ENCODE peak calls at places on chromosomes 7 and 10, in five cellular contexts. One of them, this sample, is unnamed.
A peak's percentile ranks its signal among the peaks of the same experiment; 100 is the strongest.

GRCh38 chr7:155775691-155776090 is 36.6 kb downstream of the SHH start:
- DNase-seq in stimulated activated CD4-positive, alpha-beta T cell treated with anti-CD3 and anti-CD28 coated beads, TNF-alpha, amount 100 ng/mL, for 1 hour: no peak
- DNase-seq in ELR: no peak
- DNase-seq in H4: no peak
- DNase-seq in NK-92 treated with Interleukin-12 subunit alpha and Interleukin-12 subunit beta, amount 100 ng/mL, for 24 hours: no peak
- DNase-seq in this sample: no peak

GRCh38 chr10:86960863-86961434 is 2.5 kb downstream of the SNCG start:
- DNase-seq in stimulated activated CD4-positive, alpha-beta T cell treated with anti-CD3 and anti-CD28 coated beads, TNF-alpha, amount 100 ng/mL, for 1 hour: no peak
- DNase-seq in H4: no peak
- DNase-seq in NK-92 treated with Interleukin-12 subunit alpha and Interleukin-12 subunit beta, amount 100 ng/mL, for 24 hours: no peak
- DNase-seq in ELR: no peak
- DNase-seq in this sample: no peak

GRCh38 chr10:103367379-103367781 is 396 bp upstream of the TAF5 start:
- DNase-seq in NK-92 treated with Interleukin-12 subunit alpha and Interleukin-12 subunit beta, amount 100 ng/mL, for 24 hours: no peak
- DNase-seq in stimulated activated CD4-positive, alpha-beta T cell treated with anti-CD3 and anti-CD28 coated beads, TNF-alpha, amount 100 ng/mL, for 1 hour: no peak
- DNase-seq in H4: no peak
- DNase-seq in ELR: no peak
- DNase-seq in this sample: no peak

GRCh38 chr7:46386428-46387399 is 465.6 kb upstream of the IGFBP3 start:
- DNase-seq in ELR: peak; percentile 19
- DNase-seq in stimulated activated CD4-positive, alpha-beta T cell treated with anti-CD3 and anti-CD28 coated beads, TNF-alpha, amount 100 ng/mL, for 1 hour: no peak
- DNase-seq in H4: no peak
- DNase-seq in NK-92 treated with Interleukin-12 subunit alpha and Interleukin-12 subunit beta, amount 100 ng/mL, for 24 hours: no peak
- DNase-seq in this sample: no peak

GRCh38 chr10:84290235-84290634 is 38.2 kb upstream of the CCSER2 start:
- DNase-seq in NK-92 treated with Interleukin-12 subunit alpha and Interleukin-12 subunit beta, amount 100 ng/mL, for 24 hours: no peak
- DNase-seq in H4: no peak
- DNase-seq in stimulated activated CD4-positive, alpha-beta T cell treated with anti-CD3 and anti-CD28 coated beads, TNF-alpha, amount 100 ng/mL, for 1 hour: no peak
- DNase-seq in ELR: no peak
- DNase-seq in this sample: no peak

GRCh38 chr7:139297795-139298194 is 43.3 kb upstream of the FMC1 start:
- DNase-seq in ELR: no peak
- DNase-seq in stimulated activated CD4-positive, alpha-beta T cell treated with anti-CD3 and anti-CD28 coated beads, TNF-alpha, amount 100 ng/mL, for 1 hour: no peak
- DNase-seq in NK-92 treated with Interleukin-12 subunit alpha and Interleukin-12 subunit beta, amount 100 ng/mL, for 24 hours: no peak
- DNase-seq in H4: no peak
- DNase-seq in this sample: no peak

GRCh38 chr7:2193575-2194305 is 39.0 kb downstream of the MAD1L1 start:
- DNase-seq in NK-92 treated with Interleukin-12 subunit alpha and Interleukin-12 subunit beta, amount 100 ng/mL, for 24 hours: no peak
- DNase-seq in H4: no peak
- DNase-seq in stimulated activated CD4-positive, alpha-beta T cell treated with anti-CD3 and anti-CD28 coated beads, TNF-alpha, amount 100 ng/mL, for 1 hour: no peak
- DNase-seq in ELR: no peak
- DNase-seq in this sample: no peak

GRCh38 chr7:84258628-84259027 is 64.0 kb upstream of the SEMA3A start:
- DNase-seq in ELR: peak; percentile 6
- DNase-seq in NK-92 treated with Interleukin-12 subunit alpha and Interleukin-12 subunit beta, amount 100 ng/mL, for 24 hours: no peak
- DNase-seq in H4: peak; percentile 39
- DNase-seq in stimulated activated CD4-positive, alpha-beta T cell treated with anti-CD3 and anti-CD28 coated beads, TNF-alpha, amount 100 ng/mL, for 1 hour: no peak
- DNase-seq in this sample: no peak

GRCh38 chr7:64313740-64314491 is at the start of gene ZNF736:
- DNase-seq in stimulated activated CD4-positive, alpha-beta T cell treated with anti-CD3 and anti-CD28 coated beads, TNF-alpha, amount 100 ng/mL, for 1 hour: peak; percentile 77
- DNase-seq in NK-92 treated with Interleukin-12 subunit alpha and Interleukin-12 subunit beta, amount 100 ng/mL, for 24 hours: peak; percentile 54
- DNase-seq in H4: peak; percentile 97
- DNase-seq in ELR: peak; percentile 91
- DNase-seq in this sample: peak; percentile 55

GRCh38 chr7:107130487-107131220 is 38.1 kb upstream of the HBP1 start:
- DNase-seq in ELR: no peak
- DNase-seq in H4: no peak
- DNase-seq in stimulated activated CD4-positive, alpha-beta T cell treated with anti-CD3 and anti-CD28 coated beads, TNF-alpha, amount 100 ng/mL, for 1 hour: no peak
- DNase-seq in NK-92 treated with Interleukin-12 subunit alpha and Interleukin-12 subunit beta, amount 100 ng/mL, for 24 hours: no peak
- DNase-seq in this sample: no peak

GRCh38 chr7:86932038-86932512 is 127.4 kb downstream of the ELAPOR2 start:
- DNase-seq in stimulated activated CD4-positive, alpha-beta T cell treated with anti-CD3 and anti-CD28 coated beads, TNF-alpha, amount 100 ng/mL, for 1 hour: no peak
- DNase-seq in NK-92 treated with Interleukin-12 subunit alpha and Interleukin-12 subunit beta, amount 100 ng/mL, for 24 hours: no peak
- DNase-seq in ELR: peak; percentile 25
- DNase-seq in H4: peak; percentile 49
- DNase-seq in this sample: no peak

GRCh38 chr7:101985646-101986199 is 168.3 kb downstream of the CUX1 start:
- DNase-seq in H4: no peak
- DNase-seq in NK-92 treated with Interleukin-12 subunit alpha and Interleukin-12 subunit beta, amount 100 ng/mL, for 24 hours: no peak
- DNase-seq in ELR: no peak
- DNase-seq in stimulated activated CD4-positive, alpha-beta T cell treated with anti-CD3 and anti-CD28 coated beads, TNF-alpha, amount 100 ng/mL, for 1 hour: no peak
- DNase-seq in this sample: no peak

GRCh38 chr7:12653127-12653917 is 34.1 kb upstream of the ARL4A start:
- DNase-seq in NK-92 treated with Interleukin-12 subunit alpha and Interleukin-12 subunit beta, amount 100 ng/mL, for 24 hours: no peak
- DNase-seq in H4: no peak
- DNase-seq in ELR: peak; percentile 50
- DNase-seq in stimulated activated CD4-positive, alpha-beta T cell treated with anti-CD3 and anti-CD28 coated beads, TNF-alpha, amount 100 ng/mL, for 1 hour: no peak
- DNase-seq in this sample: no peak

GRCh38 chr7:38656976-38657375 is 25.8 kb upstream of the AMPH start:
- DNase-seq in NK-92 treated with Interleukin-12 subunit alpha and Interleukin-12 subunit beta, amount 100 ng/mL, for 24 hours: no peak
- DNase-seq in H4: no peak
- DNase-seq in ELR: no peak
- DNase-seq in stimulated activated CD4-positive, alpha-beta T cell treated with anti-CD3 and anti-CD28 coated beads, TNF-alpha, amount 100 ng/mL, for 1 hour: no peak
- DNase-seq in this sample: no peak

GRCh38 chr10:31816318-31816717 is 112.3 kb downstream of the ARHGAP12 start:
- DNase-seq in ELR: peak; percentile 18
- DNase-seq in NK-92 treated with Interleukin-12 subunit alpha and Interleukin-12 subunit beta, amount 100 ng/mL, for 24 hours: no peak
- DNase-seq in H4: no peak
- DNase-seq in stimulated activated CD4-positive, alpha-beta T cell treated with anti-CD3 and anti-CD28 coated beads, TNF-alpha, amount 100 ng/mL, for 1 hour: no peak
- DNase-seq in this sample: no peak

GRCh38 chr10:15540729-15541128 is 169.6 kb upstream of the FAM171A1 start:
- DNase-seq in NK-92 treated with Interleukin-12 subunit alpha and Interleukin-12 subunit beta, amount 100 ng/mL, for 24 hours: no peak
- DNase-seq in ELR: no peak
- DNase-seq in H4: no peak
- DNase-seq in stimulated activated CD4-positive, alpha-beta T cell treated with anti-CD3 and anti-CD28 coated beads, TNF-alpha, amount 100 ng/mL, for 1 hour: no peak
- DNase-seq in this sample: no peak

GRCh38 chr7:117322741-117323584 is at the start of gene WNT2:
- DNase-seq in H4: no peak
- DNase-seq in ELR: peak; percentile 20
- DNase-seq in stimulated activated CD4-positive, alpha-beta T cell treated with anti-CD3 and anti-CD28 coated beads, TNF-alpha, amount 100 ng/mL, for 1 hour: no peak
- DNase-seq in NK-92 treated with Interleukin-12 subunit alpha and Interleukin-12 subunit beta, amount 100 ng/mL, for 24 hours: no peak
- DNase-seq in this sample: no peak

GRCh38 chr10:91434041-91434440 is 23.9 kb downstream of the HECTD2 start:
- DNase-seq in stimulated activated CD4-positive, alpha-beta T cell treated with anti-CD3 and anti-CD28 coated beads, TNF-alpha, amount 100 ng/mL, for 1 hour: no peak
- DNase-seq in ELR: peak; percentile 69
- DNase-seq in H4: no peak
- DNase-seq in NK-92 treated with Interleukin-12 subunit alpha and Interleukin-12 subunit beta, amount 100 ng/mL, for 24 hours: no peak
- DNase-seq in this sample: no peak